ENCODE peak calls at places on chromosomes 12 and 14, in ten cellular contexts. F, I, B, S, J, A, Q, D, V and N are unnamed samples.

GRCh38 chr12:80472241-80472640 is 28.2 kb downstream of the PTPRQ start:
- DNase-seq in F (no peak), I (no peak), B (no peak), S (no peak), J (no peak), A (no peak), Q (no peak), D (no peak), V (no peak), N (no peak)

GRCh38 chr12:6416596-6416995 is 28.2 kb upstream of the CD27 start:
- DNase-seq in F (no peak), I (no peak), B (no peak), S (no peak), J (no peak), A (no peak), Q (no peak), D (no peak), V (no peak), N (no peak)

GRCh38 chr14:102891556-102891955 is 30.9 kb upstream of the AMN start:
- DNase-seq in F (no peak), I (peak), B (no peak), S (no peak), J (no peak), A (no peak), Q (no peak), D (no peak), V (no peak), N (no peak)

GRCh38 chr12:93348568-93349435 is 28.9 kb upstream of the NUDT4 start:
- DNase-seq in F (no peak), I (peak), B (no peak), S (no peak), J (no peak), A (no peak), Q (no peak), D (no peak), V (no peak), N (no peak)

GRCh38 chr12:104201238-104202001 is 14.2 kb upstream of the TXNRD1 start:
- DNase-seq in F (peak), I (peak), B (peak), S (peak), J (no peak), A (no peak), Q (peak), D (no peak), V (peak), N (no peak)

GRCh38 chr12:77402726-77403125 is 337.4 kb upstream of the E2F7 start:
- DNase-seq in F (no peak), I (peak), B (peak), S (no peak), J (no peak), A (no peak), Q (no peak), D (no peak), V (no peak), N (no peak)

GRCh38 chr14:48331421-48331820 is 656.0 kb upstream of the MDGA2 start:
- DNase-seq in F (no peak), I (no peak), B (no peak), S (no peak), J (no peak), A (no peak), Q (no peak), D (no peak), V (no peak), N (no peak)

GRCh38 chr14:70921669-70922068 is 14.4 kb downstream of the PCNX1 start:
- DNase-seq in F (no peak), I (peak), B (no peak), S (no peak), J (no peak), A (no peak), Q (no peak), D (no peak), V (no peak), N (no peak)

GRCh38 chr12:34402228-34402898 is 380.1 kb downstream of the ALG10 start:
- DNase-seq in F (peak), I (no peak), B (no peak), S (no peak), J (peak), A (peak), Q (no peak), D (peak), V (no peak), N (peak)

GRCh38 chr14:100203146-100203545 is 35.8 kb upstream of the YY1 start:
- DNase-seq in F (no peak), I (no peak), B (no peak), S (no peak), J (no peak), A (no peak), Q (no peak), D (no peak), V (no peak), N (no peak)

GRCh38 chr12:124592481-124593160 is 25.2 kb upstream of the NCOR2 start:
- DNase-seq in F (no peak), I (no peak), B (no peak), S (no peak), J (no peak), A (no peak), Q (no peak), D (no peak), V (no peak), N (no peak)

GRCh38 chr12:120252071-120252906 is 13.2 kb downstream of the PXN start:
- DNase-seq in F (peak), I (no peak), B (no peak), S (peak), J (no peak), A (no peak), Q (no peak), D (peak), V (no peak), N (no peak)

GRCh38 chr12:119363490-119363889 is 29.0 kb downstream of the CCDC60 start:
- DNase-seq in F (no peak), I (no peak), B (no peak), S (no peak), J (no peak), A (no peak), Q (no peak), D (no peak), V (no peak), N (no peak)

GRCh38 chr12:14576896-14577295 is 9.2 kb upstream of the PLBD1 start:
- DNase-seq in F (no peak), I (no peak), B (no peak), S (peak), J (no peak), A (no peak), Q (no peak), D (no peak), V (no peak), N (no peak)

GRCh38 chr12:47797432-47797831 is 22.3 kb downstream of the HDAC7 start:
- DNase-seq in F (peak), I (no peak), B (peak), S (peak), J (no peak), A (peak), Q (no peak), D (no peak), V (no peak), N (no peak)

GRCh38 chr12:14314801-14315200 is 50.7 kb upstream of the ATF7IP start:
- DNase-seq in F (no peak), I (no peak), B (no peak), S (no peak), J (no peak), A (no peak), Q (no peak), D (no peak), V (no peak), N (no peak)

GRCh38 chr14:44404021-44404420 is 103.1 kb downstream of the FSCB start:
- DNase-seq in F (no peak), I (no peak), B (no peak), S (no peak), J (no peak), A (no peak), Q (no peak), D (no peak), V (no peak), N (no peak)

GRCh38 chr14:101459392-101459900 is 101.8 kb upstream of the DIO3 start:
- DNase-seq in F (no peak), I (no peak), B (no peak), S (no peak), J (no peak), A (no peak), Q (no peak), D (no peak), V (no peak), N (no peak)

GRCh38 chr12:14773685-14774073 is 29.6 kb downstream of the WBP11 start:
- DNase-seq in F (no peak), I (no peak), B (no peak), S (no peak), J (no peak), A (no peak), Q (no peak), D (no peak), V (no peak), N (no peak)

GRCh38 chr14:32449640-32450039 is 120.5 kb downstream of the AKAP6 start:
- DNase-seq in F (no peak), I (no peak), B (no peak), S (no peak), J (no peak), A (no peak), Q (no peak), D (no peak), V (no peak), N (no peak)

GRCh38 chr14:102849522-102850379 is 72.5 kb downstream of the TRAF3 start:
- DNase-seq in F (no peak), I (no peak), B (no peak), S (no peak), J (no peak), A (no peak), Q (no peak), D (no peak), V (no peak), N (no peak)

GRCh38 chr12:103745962-103746361 is 95.1 kb downstream of the NT5DC3 start:
- DNase-seq in F (no peak), I (no peak), B (peak), S (no peak), J (no peak), A (no peak), Q (no peak), D (no peak), V (no peak), N (peak)

GRCh38 chr12:23775208-23775607 is 174.3 kb downstream of the SOX5 start:
- DNase-seq in F (no peak), I (no peak), B (no peak), S (no peak), J (no peak), A (no peak), Q (no peak), D (no peak), V (no peak), N (no peak)

GRCh38 chr12:106416273-106416672 is 58.7 kb downstream of the POLR3B start:
- DNase-seq in F (no peak), I (peak), B (no peak), S (no peak), J (no peak), A (no peak), Q (no peak), D (no peak), V (no peak), N (no peak)

GRCh38 chr14:65297744-65298143 is 114.8 kb upstream of the FUT8 start:
- DNase-seq in F (no peak), I (no peak), B (no peak), S (no peak), J (no peak), A (no peak), Q (no peak), D (no peak), V (no peak), N (no peak)

GRCh38 chr14:76917759-76918175 is 91.6 kb downstream of the LRRC74A start:
- DNase-seq in F (no peak), I (no peak), B (no peak), S (no peak), J (no peak), A (no peak), Q (no peak), D (no peak), V (no peak), N (no peak)

GRCh38 chr12:100187068-100187467 is 13.5 kb upstream of the ACTR6 start:
- DNase-seq in F (no peak), I (no peak), B (no peak), S (no peak), J (no peak), A (no peak), Q (no peak), D (no peak), V (no peak), N (no peak)

GRCh38 chr12:88400302-88400701 is 180.0 kb downstream of the KITLG start:
- DNase-seq in F (no peak), I (no peak), B (no peak), S (no peak), J (no peak), A (no peak), Q (no peak), D (no peak), V (no peak), N (no peak)